ENCODE peak calls at places on chromosomes 7 and 10, in six cellular contexts. W is neuronal stem cell, V is mesendoderm, J is mesenchymal stem cell, P is H1, A is IMR-90. R is an unnamed sample.

GRCh38 chr10:78028438-78029293 is 649 bp downstream of the POLR3A start:
- DNase-seq in W (peak; percentile 20), V (no peak), J (peak; percentile 75), P (no peak), A (peak; percentile 57), R (no peak)

GRCh38 chr10:65751896-65752295 is 1173.9 kb upstream of the LRRTM3 start:
- DNase-seq in W (no peak), V (no peak), J (no peak), P (no peak), A (no peak), R (no peak)

GRCh38 chr7:151046603-151047573 is 1.4 kb upstream of the ASIC3 start:
- DNase-seq in W (no peak), V (no peak), J (no peak), P (no peak), A (peak; percentile 66), R (no peak)

GRCh38 chr7:51244890-51245289 is 71.7 kb downstream of the COBL start:
- DNase-seq in W (no peak), V (no peak), J (no peak), P (no peak), A (no peak), R (no peak)

GRCh38 chr10:120103957-120104560 is 211.5 kb downstream of the SEC23IP start:
- DNase-seq in W (no peak), V (peak; percentile 56), J (no peak), P (no peak), A (no peak), R (no peak)

GRCh38 chr10:83252169-83252568 is 887.1 kb upstream of the GHITM start:
- DNase-seq in W (no peak), V (no peak), J (no peak), P (no peak), A (no peak), R (no peak)

GRCh38 chr7:95871078-95871848 is 98.9 kb downstream of the DYNC1I1 start:
- DNase-seq in W (peak; percentile 49), V (peak; percentile 73), J (peak; percentile 65), P (no peak), A (peak; percentile 45), R (peak; percentile 44)

GRCh38 chr10:69446229-69446628 is 5.0 kb upstream of the TSPAN15 start:
- DNase-seq in W (no peak), V (no peak), J (no peak), P (no peak), A (no peak), R (peak; percentile 39)

GRCh38 chr7:41114691-41115090 is 588.2 kb downstream of the INHBA start:
- DNase-seq in W (no peak), V (no peak), J (no peak), P (no peak), A (no peak), R (no peak)

GRCh38 chr10:4623757-4624420 is 202.1 kb upstream of the AKR1E2 start:
- DNase-seq in W (no peak), V (no peak), J (no peak), P (no peak), A (peak; percentile 76), R (no peak)

GRCh38 chr7:1851731-1852531 is 181.9 kb downstream of the ELFN1 start:
- DNase-seq in W (no peak), V (no peak), J (no peak), P (no peak), A (no peak), R (no peak)

GRCh38 chr10:58963723-58964124 is 212.7 kb upstream of the PHYHIPL start:
- DNase-seq in W (peak; percentile 78), V (peak; percentile 60), J (no peak), P (peak; percentile 93), A (no peak), R (no peak)

GRCh38 chr7:120925392-120925791 is 25.2 kb upstream of the ING3 start:
- DNase-seq in W (no peak), V (peak; percentile 22), J (peak; percentile 57), P (no peak), A (peak; percentile 8), R (peak; percentile 63)

GRCh38 chr7:92631830-92632487 is 41.8 kb upstream of the FAM133B start:
- DNase-seq in W (no peak), V (no peak), J (no peak), P (no peak), A (no peak), R (no peak)

GRCh38 chr7:92633211-92633906 is 43.2 kb upstream of the FAM133B start:
- DNase-seq in W (no peak), V (peak; percentile 74), J (peak; percentile 94), P (no peak), A (peak; percentile 94), R (peak; percentile 49)

GRCh38 chr7:92634125-92634710 is 44.0 kb upstream of the FAM133B start:
- DNase-seq in W (no peak), V (no peak), J (peak; percentile 28), P (no peak), A (no peak), R (no peak)

GRCh38 chr7:92631067-92631829 is 41.1 kb upstream of the FAM133B start:
- DNase-seq in W (no peak), V (no peak), J (no peak), P (no peak), A (no peak), R (no peak)

DNA sequence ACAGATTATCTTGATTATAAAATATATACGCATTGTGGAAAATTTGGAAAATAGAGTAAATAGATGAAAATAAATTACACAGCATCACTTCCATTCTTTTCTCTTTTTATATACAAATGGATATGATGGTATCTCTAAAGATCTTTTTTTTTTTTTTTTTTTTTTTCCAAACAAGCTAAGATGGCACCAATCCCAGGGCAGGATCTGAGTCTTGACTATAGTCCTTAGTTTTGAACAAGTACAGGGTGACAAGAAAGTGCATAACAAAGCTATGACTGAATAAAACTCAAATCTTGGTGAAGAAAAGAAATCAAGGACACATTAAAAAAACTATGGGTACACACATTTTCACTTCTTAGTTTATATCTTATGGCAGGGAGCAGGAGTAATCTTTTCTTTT is 42.6 kb upstream of the FAM133B start:
- DNase-seq in W (no peak), V (no peak), J (no peak), P (no peak), A (no peak), R (no peak)
- H3K4me2 ChIP-seq in W (no peak overlapping the region), V (no peak overlapping the region), J (no peak overlapping the region), P (no peak overlapping the region), A (peak overlapping the region; percentile 58), R (no peak overlapping the region)

GRCh38 chr7:74183653-74184450 is 9.7 kb downstream of the EIF4H start:
- DNase-seq in W (no peak), V (peak; percentile 70), J (no peak), P (no peak), A (no peak), R (no peak)

GRCh38 chr7:74182453-74183090 is 8.4 kb downstream of the EIF4H start:
- DNase-seq in W (no peak), V (no peak), J (no peak), P (no peak), A (no peak), R (peak; percentile 51)

GRCh38 chr7:74185016-74185415 is 10.9 kb downstream of the EIF4H start:
- DNase-seq in W (no peak), V (no peak), J (no peak), P (no peak), A (no peak), R (no peak)

GRCh38 chr7:74181821-74182220 is 7.7 kb downstream of the EIF4H start:
- DNase-seq in W (no peak), V (no peak), J (no peak), P (no peak), A (no peak), R (peak; percentile 92)

GRCh38 chr7:74183142-74183541 is 9.0 kb downstream of the EIF4H start:
- DNase-seq in W (no peak), V (no peak), J (no peak), P (no peak), A (no peak), R (no peak)
- H3K36me3 ChIP-seq in W (peaks cover 100% of the 10 kb centered on the region), V (peaks cover 4% of the 10 kb centered on the region), J (peaks cover 27% of the 10 kb centered on the region), P (peaks cover 7% of the 10 kb centered on the region), A (peaks cover 18% of the 10 kb centered on the region), R (peaks cover 38% of the 10 kb centered on the region)

DNA sequence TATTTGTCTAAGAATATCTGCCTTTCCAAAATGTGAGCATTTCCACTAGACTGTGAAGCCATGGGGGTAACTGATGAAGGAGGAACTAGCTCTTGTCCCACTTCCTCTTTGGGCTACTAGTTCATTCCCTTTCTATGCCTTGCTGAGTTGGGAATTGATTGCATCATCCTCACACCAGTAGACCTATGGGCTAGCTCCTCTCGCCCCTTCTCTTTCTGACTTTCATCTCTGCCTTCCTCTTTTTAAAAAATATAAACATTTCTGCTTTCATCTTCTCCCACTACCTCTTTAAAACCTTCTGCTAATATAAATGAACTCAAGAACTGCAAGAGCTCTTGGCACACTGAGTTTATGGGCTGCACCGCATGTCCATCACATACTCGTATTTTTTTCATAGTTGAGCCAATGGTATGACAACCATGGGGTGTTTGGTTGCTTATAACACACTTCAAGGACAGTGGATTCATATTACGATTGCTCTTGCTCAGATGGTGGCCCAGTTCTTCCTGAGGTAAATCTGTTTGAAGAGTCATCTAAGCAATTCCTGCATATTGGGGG is 182.0 kb downstream of the REEP3 start:
- DNase-seq in W (no peak), V (peak; percentile 66), J (peak; percentile 28), P (no peak), A (peak; percentile 43), R (no peak)
- H2BK120ac ChIP-seq in W (no peak overlapping the region), V (peak overlapping the region; percentile 74), J (no peak overlapping the region), P (no peak overlapping the region), A (peak overlapping the region; percentile 73), R (no peak overlapping the region)

GRCh38 chr7:116501425-116502167 is 2.1 kb downstream of the CAV2 start:
- DNase-seq in W (no peak), V (no peak), J (no peak), P (no peak), A (peak; percentile 76), R (peak; percentile 56)

GRCh38 chr7:116503835-116504234 is 4.3 kb downstream of the CAV2 start:
- DNase-seq in W (no peak), V (no peak), J (no peak), P (no peak), A (no peak), R (no peak)

GRCh38 chr7:116505823-116506222 is 6.3 kb downstream of the CAV2 start:
- DNase-seq in W (no peak), V (no peak), J (no peak), P (no peak), A (no peak), R (no peak)

GRCh38 chr7:116502201-116503096 is 2.9 kb downstream of the CAV2 start:
- DNase-seq in W (no peak), V (no peak), J (no peak), P (no peak), A (no peak), R (peak; percentile 74)

GRCh38 chr7:116505278-116505677 is 5.7 kb downstream of the CAV2 start:
- DNase-seq in W (no peak), V (no peak), J (no peak), P (no peak), A (no peak), R (no peak)
- H3K4me2 ChIP-seq in W (no peak overlapping the region), V (no peak overlapping the region), J (no peak overlapping the region), P (no peak overlapping the region), A (no peak overlapping the region), R (no peak overlapping the region)

R was measured in trophoblast cell.